ENCODE peak calls at places on chromosomes 6 and 20, in four cellular contexts. C is lower lobe of right lung, Z is astrocyte of the cerebellum, V is prostate gland. P is an unnamed sample.

GRCh38 chr20:41650221-41650948 is 32.2 kb upstream of the CHD6 start:
- DNase-seq in Z (no peak), C (no peak), V (peak), P (no peak)

GRCh38 chr20:23441850-23442313 is 2.4 kb downstream of the CSTL1 start:
- DNase-seq in V (peak), Z (peak), C (no peak), P (peak)

GRCh38 chr6:56649053-56649769 is 6.5 kb upstream of the DST start:
- DNase-seq in C (no peak), V (no peak), Z (no peak), P (no peak)

GRCh38 chr20:25584905-25585704 is at the start of gene NINL:
- DNase-seq in C (peak), Z (no peak), V (peak), P (no peak)

GRCh38 chr6:339480-339879 is 47.2 kb downstream of the DUSP22 start:
- DNase-seq in V (no peak), C (no peak), Z (no peak), P (no peak)

GRCh38 chr6:73389854-73390253 is 4.8 kb upstream of the DDX43 start:
- DNase-seq in Z (no peak), V (no peak), C (no peak), P (no peak)

GRCh38 chr6:170132561-170132991 is 158.3 kb downstream of the DLL1 start:
- DNase-seq in C (no peak), V (no peak), Z (no peak), P (no peak)

GRCh38 chr20:61719691-61720347 is 345.9 kb downstream of the TAF4 start:
- DNase-seq in V (no peak), Z (no peak), C (no peak), P (no peak)

GRCh38 chr6:26576929-26577719 is 19.6 kb upstream of the ABT1 start:
- DNase-seq in V (no peak), Z (no peak), C (peak), P (peak)

GRCh38 chr20:64160118-64160517 is 4.1 kb upstream of the MYT1 start:
- DNase-seq in C (no peak), V (no peak), Z (no peak), P (no peak)

GRCh38 chr6:45532626-45533258 is 155.0 kb upstream of the SUPT3H start:
- DNase-seq in V (no peak), C (no peak), Z (no peak), P (no peak)

GRCh38 chr6:128807577-128807976 is 75.4 kb upstream of the LAMA2 start:
- DNase-seq in V (no peak), Z (peak), C (no peak), P (peak)

GRCh38 chr20:47843886-47844567 is 58.7 kb upstream of the SULF2 start:
- DNase-seq in C (no peak), Z (no peak), V (no peak), P (no peak)

GRCh38 chr20:22418738-22419137 is 165.6 kb downstream of the FOXA2 start:
- DNase-seq in V (no peak), C (no peak), Z (no peak), P (no peak)

GRCh38 chr20:40606660-40607059 is 82.4 kb downstream of the MAFB start:
- DNase-seq in V (no peak), C (no peak), Z (no peak), P (no peak)

GRCh38 chr6:110543106-110543505 is 66.7 kb upstream of the SLC22A16 start:
- DNase-seq in Z (no peak), V (peak), C (no peak), P (no peak)

GRCh38 chr6:90217621-90218496 is 78.8 kb downstream of the BACH2 start:
- DNase-seq in V (no peak), Z (no peak), C (peak), P (no peak)

GRCh38 chr20:51404297-51405060 is 138.0 kb downstream of the NFATC2 start:
- DNase-seq in V (no peak), Z (no peak), C (no peak), P (no peak)

GRCh38 chr20:21607971-21608735 is 94.3 kb upstream of the NKX2-2 start:
- DNase-seq in C (peak), Z (no peak), V (peak), P (no peak)

GRCh38 chr20:48236485-48237055 is 451.3 kb upstream of the SULF2 start:
- DNase-seq in C (no peak), Z (no peak), V (no peak), P (no peak)

GRCh38 chr6:90406142-90406794 is 109.6 kb upstream of the BACH2 start:
- DNase-seq in V (no peak), C (no peak), Z (peak), P (peak)

GRCh38 chr6:162124710-162125435 is 602.7 kb downstream of the PRKN start:
- DNase-seq in C (no peak), Z (no peak), V (no peak), P (no peak)

GRCh38 chr6:16184129-16184528 is 54.3 kb upstream of the GMPR start:
- DNase-seq in Z (no peak), C (peak), V (no peak), P (no peak)

GRCh38 chr6:154252676-154253075 is 103.9 kb downstream of the IPCEF1 start:
- DNase-seq in V (no peak), Z (no peak), C (no peak), P (no peak)

GRCh38 chr6:33288141-33288941 is 698 bp downstream of the WDR46 start:
- DNase-seq in Z (no peak), C (peak), V (no peak), P (no peak)

GRCh38 chr20:64051532-64052325 is 2.3 kb upstream of the SOX18 start:
- DNase-seq in C (peak), Z (no peak), V (no peak), P (no peak)

GRCh38 chr6:136922680-136922996 is 537 bp downstream of the SLC35D3 start:
- DNase-seq in C (no peak), V (no peak), Z (no peak), P (no peak)

GRCh38 chr6:90413867-90414266 is 117.2 kb upstream of the BACH2 start:
- DNase-seq in C (no peak), Z (no peak), V (no peak), P (no peak)

GRCh38 chr6:165850434-165851019 is 187.5 kb upstream of the PDE10A start:
- DNase-seq in Z (peak), C (peak), V (peak), P (peak)

GRCh38 chr6:14953806-14954205 is 292.1 kb upstream of the JARID2 start:
- DNase-seq in C (no peak), Z (no peak), V (no peak), P (no peak)

GRCh38 chr6:32195652-32195901 is 3.1 kb upstream of the GPSM3 start:
- DNase-seq in Z (peak), C (peak), V (peak), P (peak)
- H3K4me3 ChIP-seq in Z (peak), C (peak), V (peak), P (peak)

DNA sequence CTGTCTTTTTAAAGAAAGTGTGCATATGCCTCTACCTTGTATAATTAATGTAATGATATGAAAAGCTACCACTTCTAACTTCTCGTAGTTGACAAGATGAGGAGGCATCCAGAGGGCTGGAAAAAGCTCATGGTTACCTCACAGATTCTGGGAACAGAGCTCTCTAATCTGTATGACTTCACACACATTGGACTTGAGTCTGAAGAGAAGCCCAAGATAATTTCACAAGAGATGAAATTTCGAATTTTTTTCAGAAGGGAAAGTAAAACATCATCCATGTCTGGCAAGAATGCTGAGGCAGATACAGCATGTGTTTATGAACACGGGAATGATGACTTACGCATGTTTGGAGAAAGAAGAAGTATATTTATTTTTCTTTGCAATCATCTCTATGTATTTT is 141.8 kb upstream of the TENT5A start:
- DNase-seq in C (no peak), Z (no peak), V (no peak), P (no peak)
- H3K4me3 ChIP-seq in C (no peak), Z (no peak), V (no peak), P (no peak)

DNA sequence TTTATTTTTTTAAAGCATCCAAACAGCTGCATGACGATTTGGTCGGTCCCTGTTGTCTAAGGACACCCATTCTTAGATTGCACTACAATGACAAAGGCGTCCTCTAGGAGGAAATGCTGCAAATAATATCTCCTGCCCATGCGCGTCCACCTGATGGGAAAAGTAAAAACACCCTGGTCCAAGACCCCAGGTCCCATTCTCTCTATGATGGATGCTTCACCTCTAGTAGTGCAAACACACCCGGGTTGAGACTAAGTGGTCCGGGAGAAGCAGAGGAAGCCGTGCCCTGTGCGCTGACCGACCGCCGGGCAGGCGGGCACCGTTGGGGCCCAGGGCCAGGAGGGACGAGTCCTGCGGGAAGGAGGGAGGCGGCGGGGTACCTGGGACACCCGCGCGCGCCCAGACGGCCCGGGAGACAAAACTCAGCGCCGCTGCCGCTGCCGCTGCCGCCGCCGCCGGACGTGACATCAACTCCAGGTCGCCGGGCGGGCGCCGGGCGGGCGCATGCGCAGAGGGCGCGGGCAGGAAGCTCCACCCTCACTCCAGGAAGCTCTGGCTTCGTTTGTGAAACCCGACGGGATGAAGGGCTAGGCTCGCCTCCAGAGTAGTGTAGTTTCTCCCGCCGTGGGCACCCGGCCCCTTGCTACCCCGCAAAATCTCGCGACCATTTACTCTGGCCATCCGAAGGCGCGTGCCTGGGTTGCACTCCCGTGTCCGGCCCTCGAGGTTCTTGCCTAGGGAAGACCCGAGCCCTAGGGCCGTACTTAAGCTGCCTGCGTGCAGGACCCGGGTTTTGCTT is at the start of gene TBC1D7:
- DNase-seq in V (peak), Z (peak), C (peak), P (peak)
- H3K4me3 ChIP-seq in V (peak), Z (peak), C (peak), P (peak)

GRCh38 chr6:108594640-108595039 is 33.9 kb downstream of the FOXO3 start:
- DNase-seq in V (peak), Z (no peak), C (no peak), P (no peak)
- H3K4me3 ChIP-seq in V (no peak), Z (no peak), C (no peak), P (no peak)

DNA sequence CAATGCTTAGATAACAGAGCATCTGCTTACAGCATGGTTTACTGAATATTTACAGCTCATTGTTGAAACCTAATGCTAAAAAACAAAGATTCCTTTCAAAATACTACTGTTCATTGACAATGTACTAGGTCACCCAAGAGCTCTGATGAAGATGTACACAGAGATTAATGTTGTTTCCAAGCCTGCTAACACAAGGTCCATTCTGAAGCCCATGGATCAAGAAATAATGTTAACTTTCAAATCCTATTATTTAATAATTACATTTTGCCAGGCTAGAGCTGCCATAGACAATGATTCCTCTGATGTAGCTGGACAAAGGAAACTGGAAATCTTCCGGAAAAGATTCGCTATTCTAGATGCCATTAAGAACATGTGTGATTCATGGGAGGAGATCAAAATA is 355.6 kb downstream of the TENT5A start:
- DNase-seq in C (no peak), V (no peak), Z (no peak), P (no peak)
- H3K4me3 ChIP-seq in C (no peak), V (no peak), Z (no peak), P (no peak)

GRCh38 chr20:20085812-20086211 is 33.5 kb downstream of the CFAP61 start:
- DNase-seq in C (no peak), Z (no peak), V (peak), P (no peak)
- H3K4me3 ChIP-seq in C (no peak), Z (no peak), V (no peak), P (no peak)

GRCh38 chr6:71887744-71888115 is 1.4 kb downstream of the RIMS1 start:
- DNase-seq in V (no peak), Z (no peak), C (no peak), P (no peak)

GRCh38 chr6:71887006-71887743 is 825 bp downstream of the RIMS1 start:
- DNase-seq in V (no peak), Z (no peak), C (no peak), P (no peak)

GRCh38 chr6:71889366-71889765 is 3.0 kb downstream of the RIMS1 start:
- DNase-seq in V (no peak), C (no peak), Z (no peak), P (no peak)

GRCh38 chr6:71888720-71889340 is 2.5 kb downstream of the RIMS1 start:
- DNase-seq in C (no peak), V (no peak), Z (no peak), P (no peak)

GRCh38 chr6:71886184-71887005 is at the start of gene RIMS1:
- DNase-seq in V (no peak), Z (no peak), C (no peak), P (no peak)
- H3K4me3 ChIP-seq in V (peak), Z (peak), C (peak), P (peak)

GRCh38 chr20:53265304-53265875 is 293.2 kb downstream of the TSHZ2 start:
- DNase-seq in V (no peak), C (no peak), Z (no peak), P (no peak)

GRCh38 chr20:53260591-53260990 is 288.4 kb downstream of the TSHZ2 start:
- DNase-seq in V (no peak), Z (no peak), C (no peak), P (no peak)

GRCh38 chr20:53264604-53265003 is 292.4 kb downstream of the TSHZ2 start:
- DNase-seq in Z (no peak), V (no peak), C (no peak), P (no peak)

GRCh38 chr20:53262294-53262840 is 290.2 kb downstream of the TSHZ2 start:
- DNase-seq in C (no peak), V (no peak), Z (no peak), P (no peak)

GRCh38 chr20:53263554-53264438 is 291.6 kb downstream of the TSHZ2 start:
- DNase-seq in V (no peak), Z (no peak), C (no peak), P (no peak)
- H3K4me3 ChIP-seq in V (no peak), Z (no peak), C (no peak), P (no peak)

GRCh38 chr20:19816386-19816785 is 58.3 kb downstream of the RIN2 start:
- DNase-seq in V (no peak), C (no peak), Z (no peak), P (no peak)

GRCh38 chr20:19814241-19814640 is 56.2 kb downstream of the RIN2 start:
- DNase-seq in Z (no peak), V (no peak), C (no peak), P (no peak)

GRCh38 chr20:19817017-19817416 is 59.0 kb downstream of the RIN2 start:
- DNase-seq in C (no peak), V (no peak), Z (peak), P (peak)

GRCh38 chr20:19813839-19814238 is 55.8 kb downstream of the RIN2 start:
- DNase-seq in C (no peak), Z (no peak), V (no peak), P (no peak)

GRCh38 chr20:19815553-19815991 is 57.5 kb downstream of the RIN2 start:
- DNase-seq in V (no peak), Z (peak), C (no peak), P (peak)
- H3K4me3 ChIP-seq in V (no peak), Z (no peak), C (no peak), P (no peak)

GRCh38 chr6:5257400-5257799 is 3.4 kb downstream of the LYRM4 start:
- DNase-seq in C (no peak), Z (no peak), V (no peak), P (no peak)

GRCh38 chr6:5260661-5261544 is at the start of the genes FARS2 and LYRM4:
- DNase-seq in Z (peak), C (peak), V (peak), P (peak)

GRCh38 chr6:5259428-5259827 is 1.3 kb downstream of the LYRM4 start:
- DNase-seq in Z (no peak), V (no peak), C (no peak), P (no peak)

GRCh38 chr6:5261545-5262109 is 314 bp downstream of the FARS2 start:
- DNase-seq in V (no peak), C (no peak), Z (no peak), P (no peak)

GRCh38 chr6:5260111-5260620 is 584 bp downstream of the LYRM4 start:
- DNase-seq in V (peak), C (peak), Z (peak), P (peak)
- H3K4me3 ChIP-seq in V (peak), C (peak), Z (peak), P (peak)